ENCODE peak calls at places on chromosomes 7 and 10, in five cellular contexts. One of them, this sample, is unnamed.
A peak's percentile ranks its signal among the peaks of the same experiment; 100 is the strongest.

GRCh38 chr10:98349508-98349922 is 65.5 kb downstream of the PYROXD2 start:
- DNase-seq in activated T-cell treated with anti-CD3 and anti-CD28 coated beads, Interleukin-2, amount 50 U/mL, for 1 hour: no peak
- DNase-seq in NCI-H774: no peak
- DNase-seq in NCI-H2081: no peak
- DNase-seq in H54: no peak
- DNase-seq in this sample: peak; percentile 25

GRCh38 chr7:144842377-144842851 is 6.6 kb upstream of the TPK1 start:
- DNase-seq in activated T-cell treated with anti-CD3 and anti-CD28 coated beads, Interleukin-2, amount 50 U/mL, for 1 hour: no peak
- DNase-seq in NCI-H774: no peak
- DNase-seq in NCI-H2081: no peak
- DNase-seq in H54: no peak
- DNase-seq in this sample: no peak

GRCh38 chr10:17386616-17387075 is 67.7 kb downstream of the ST8SIA6 start:
- DNase-seq in activated T-cell treated with anti-CD3 and anti-CD28 coated beads, Interleukin-2, amount 50 U/mL, for 1 hour: no peak
- DNase-seq in NCI-H774: no peak
- DNase-seq in NCI-H2081: no peak
- DNase-seq in H54: no peak
- DNase-seq in this sample: no peak

GRCh38 chr10:63547628-63548356 is 26.6 kb downstream of the REEP3 start:
- DNase-seq in activated T-cell treated with anti-CD3 and anti-CD28 coated beads, Interleukin-2, amount 50 U/mL, for 1 hour: no peak
- DNase-seq in NCI-H774: no peak
- DNase-seq in NCI-H2081: peak; percentile 19
- DNase-seq in H54: no peak
- DNase-seq in this sample: no peak

GRCh38 chr7:3861371-3861770 is 560.3 kb downstream of the SDK1 start:
- DNase-seq in activated T-cell treated with anti-CD3 and anti-CD28 coated beads, Interleukin-2, amount 50 U/mL, for 1 hour: no peak
- DNase-seq in NCI-H774: no peak
- DNase-seq in NCI-H2081: no peak
- DNase-seq in H54: no peak
- DNase-seq in this sample: no peak

GRCh38 chr7:155988421-155988820 is 176.2 kb upstream of the SHH start:
- DNase-seq in activated T-cell treated with anti-CD3 and anti-CD28 coated beads, Interleukin-2, amount 50 U/mL, for 1 hour: no peak
- DNase-seq in NCI-H774: no peak
- DNase-seq in NCI-H2081: no peak
- DNase-seq in H54: no peak
- DNase-seq in this sample: no peak

GRCh38 chr10:130378556-130379400 is 242.6 kb downstream of the GLRX3 start:
- DNase-seq in activated T-cell treated with anti-CD3 and anti-CD28 coated beads, Interleukin-2, amount 50 U/mL, for 1 hour: no peak
- DNase-seq in NCI-H774: no peak
- DNase-seq in NCI-H2081: no peak
- DNase-seq in H54: no peak
- DNase-seq in this sample: no peak

GRCh38 chr7:117036836-117037235 is 83.5 kb downstream of the ST7 start:
- DNase-seq in activated T-cell treated with anti-CD3 and anti-CD28 coated beads, Interleukin-2, amount 50 U/mL, for 1 hour: no peak
- DNase-seq in NCI-H774: no peak
- DNase-seq in NCI-H2081: peak; percentile 26
- DNase-seq in H54: no peak
- DNase-seq in this sample: no peak

GRCh38 chr10:31947144-31947926 is 18.7 kb upstream of the ARHGAP12 start:
- DNase-seq in activated T-cell treated with anti-CD3 and anti-CD28 coated beads, Interleukin-2, amount 50 U/mL, for 1 hour: no peak
- DNase-seq in NCI-H774: peak; percentile 65
- DNase-seq in NCI-H2081: peak; percentile 66
- DNase-seq in H54: no peak
- DNase-seq in this sample: no peak

This sample was measured in GM18507.